ENCODE peak calls at places on chromosomes 2 and 18, in eight cellular contexts. One of them, this sample, is unnamed.

GRCh38 chr18:5943514-5943913 is 48.2 kb upstream of the TMEM200C start:
- DNase-seq in stomach: no peak
- DNase-seq in H1: no peak
- DNase-seq in K562: no peak
- DNase-seq in transverse colon: no peak
- DNase-seq in suprapubic skin: no peak
- DNase-seq in HepG2: no peak
- DNase-seq in upper lobe of left lung: no peak
- DNase-seq in this sample: no peak

GRCh38 chr2:21161832-21162614 is 38.3 kb downstream of the TDRD15 start:
- DNase-seq in stomach: no peak
- DNase-seq in H1: no peak
- DNase-seq in K562: no peak
- DNase-seq in transverse colon: no peak
- DNase-seq in suprapubic skin: no peak
- DNase-seq in HepG2: no peak
- DNase-seq in upper lobe of left lung: peak
- DNase-seq in this sample: no peak

GRCh38 chr2:309148-309969 is 21.5 kb upstream of the ALKAL2 start:
- DNase-seq in stomach: no peak
- DNase-seq in H1: peak
- DNase-seq in K562: peak
- DNase-seq in transverse colon: no peak
- DNase-seq in suprapubic skin: no peak
- DNase-seq in HepG2: no peak
- DNase-seq in upper lobe of left lung: no peak
- DNase-seq in this sample: no peak

GRCh38 chr18:63592506-63592905 is 5.4 kb downstream of the SERPINB13 start:
- DNase-seq in stomach: no peak
- DNase-seq in H1: no peak
- DNase-seq in K562: no peak
- DNase-seq in transverse colon: no peak
- DNase-seq in suprapubic skin: no peak
- DNase-seq in HepG2: no peak
- DNase-seq in upper lobe of left lung: no peak
- DNase-seq in this sample: no peak

GRCh38 chr2:33469238-33469637 is 7.2 kb upstream of the RASGRP3 start:
- DNase-seq in stomach: no peak
- DNase-seq in H1: no peak
- DNase-seq in K562: no peak
- DNase-seq in transverse colon: no peak
- DNase-seq in suprapubic skin: no peak
- DNase-seq in HepG2: no peak
- DNase-seq in upper lobe of left lung: no peak
- DNase-seq in this sample: no peak

GRCh38 chr18:45197526-45197970 is 417.7 kb upstream of the SLC14A2 start:
- DNase-seq in stomach: no peak
- DNase-seq in H1: no peak
- DNase-seq in K562: no peak
- DNase-seq in transverse colon: no peak
- DNase-seq in suprapubic skin: no peak
- DNase-seq in HepG2: no peak
- DNase-seq in upper lobe of left lung: no peak
- DNase-seq in this sample: no peak

GRCh38 chr2:237208373-237209045 is 122.8 kb downstream of the COPS8 start:
- DNase-seq in stomach: no peak
- DNase-seq in H1: no peak
- DNase-seq in K562: no peak
- DNase-seq in transverse colon: no peak
- DNase-seq in suprapubic skin: no peak
- DNase-seq in HepG2: no peak
- DNase-seq in upper lobe of left lung: no peak
- DNase-seq in this sample: no peak

GRCh38 chr2:10432315-10433181 is 15.6 kb downstream of the ODC1 start:
- DNase-seq in stomach: peak
- DNase-seq in H1: no peak
- DNase-seq in K562: no peak
- DNase-seq in transverse colon: peak
- DNase-seq in suprapubic skin: no peak
- DNase-seq in HepG2: no peak
- DNase-seq in upper lobe of left lung: peak
- DNase-seq in this sample: no peak

GRCh38 chr2:143716527-143716926 is 587.3 kb downstream of the ARHGAP15 start:
- DNase-seq in stomach: no peak
- DNase-seq in H1: no peak
- DNase-seq in K562: no peak
- DNase-seq in transverse colon: no peak
- DNase-seq in suprapubic skin: no peak
- DNase-seq in HepG2: no peak
- DNase-seq in upper lobe of left lung: no peak
- DNase-seq in this sample: no peak

GRCh38 chr2:84526562-84526961 is 10.3 kb downstream of the DNAH6 start:
- DNase-seq in stomach: no peak
- DNase-seq in H1: no peak
- DNase-seq in K562: no peak
- DNase-seq in transverse colon: no peak
- DNase-seq in suprapubic skin: no peak
- DNase-seq in HepG2: no peak
- DNase-seq in upper lobe of left lung: no peak
- DNase-seq in this sample: no peak

GRCh38 chr18:49853436-49853835 is 40.1 kb upstream of the ACAA2 start:
- DNase-seq in stomach: no peak
- DNase-seq in H1: no peak
- DNase-seq in K562: no peak
- DNase-seq in transverse colon: no peak
- DNase-seq in suprapubic skin: no peak
- DNase-seq in HepG2: no peak
- DNase-seq in upper lobe of left lung: no peak
- DNase-seq in this sample: no peak

GRCh38 chr2:201793631-201794030 is 12.7 kb upstream of the CDK15 start:
- DNase-seq in stomach: no peak
- DNase-seq in H1: no peak
- DNase-seq in K562: no peak
- DNase-seq in transverse colon: no peak
- DNase-seq in suprapubic skin: no peak
- DNase-seq in HepG2: no peak
- DNase-seq in upper lobe of left lung: no peak
- DNase-seq in this sample: no peak

GRCh38 chr2:227183657-227184367 is 19.4 kb downstream of the COL4A3 start:
- DNase-seq in stomach: no peak
- DNase-seq in H1: no peak
- DNase-seq in K562: no peak
- DNase-seq in transverse colon: no peak
- DNase-seq in suprapubic skin: no peak
- DNase-seq in HepG2: peak
- DNase-seq in upper lobe of left lung: no peak
- DNase-seq in this sample: no peak

GRCh38 chr2:146677280-146677679 is 1167.5 kb upstream of the ACVR2A start:
- DNase-seq in stomach: no peak
- DNase-seq in H1: no peak
- DNase-seq in K562: no peak
- DNase-seq in transverse colon: no peak
- DNase-seq in suprapubic skin: no peak
- DNase-seq in HepG2: peak
- DNase-seq in upper lobe of left lung: no peak
- DNase-seq in this sample: no peak

GRCh38 chr2:216235896-216236295 is 126.7 kb downstream of the XRCC5 start:
- DNase-seq in stomach: no peak
- DNase-seq in H1: no peak
- DNase-seq in K562: no peak
- DNase-seq in transverse colon: no peak
- DNase-seq in suprapubic skin: no peak
- DNase-seq in HepG2: no peak
- DNase-seq in upper lobe of left lung: no peak
- DNase-seq in this sample: no peak

GRCh38 chr2:206800501-206801416 is 35.4 kb downstream of the FASTKD2 start:
- DNase-seq in stomach: peak
- DNase-seq in H1: no peak
- DNase-seq in K562: peak
- DNase-seq in transverse colon: peak
- DNase-seq in suprapubic skin: no peak
- DNase-seq in HepG2: peak
- DNase-seq in upper lobe of left lung: peak
- DNase-seq in this sample: peak

GRCh38 chr2:101380376-101380775 is 6.9 kb downstream of the CREG2 start:
- DNase-seq in stomach: no peak
- DNase-seq in H1: no peak
- DNase-seq in K562: no peak
- DNase-seq in transverse colon: no peak
- DNase-seq in suprapubic skin: no peak
- DNase-seq in HepG2: no peak
- DNase-seq in upper lobe of left lung: peak
- DNase-seq in this sample: peak

GRCh38 chr2:206527153-206527552 is 83.8 kb downstream of the ADAM23 start:
- DNase-seq in stomach: no peak
- DNase-seq in H1: no peak
- DNase-seq in K562: no peak
- DNase-seq in transverse colon: no peak
- DNase-seq in suprapubic skin: no peak
- DNase-seq in HepG2: no peak
- DNase-seq in upper lobe of left lung: no peak
- DNase-seq in this sample: no peak

GRCh38 chr2:17182399-17182798 is 335.8 kb downstream of the RAD51AP2 start:
- DNase-seq in stomach: no peak
- DNase-seq in H1: no peak
- DNase-seq in K562: no peak
- DNase-seq in transverse colon: no peak
- DNase-seq in suprapubic skin: no peak
- DNase-seq in HepG2: no peak
- DNase-seq in upper lobe of left lung: no peak
- DNase-seq in this sample: no peak

GRCh38 chr2:130371723-130372054 is 15.8 kb downstream of the PTPN18 start:
- DNase-seq in stomach: no peak
- DNase-seq in H1: no peak
- DNase-seq in K562: peak
- DNase-seq in transverse colon: no peak
- DNase-seq in suprapubic skin: no peak
- DNase-seq in HepG2: no peak
- DNase-seq in upper lobe of left lung: no peak
- DNase-seq in this sample: peak

GRCh38 chr2:2192385-2192957 is 138.6 kb downstream of the MYT1L start:
- DNase-seq in stomach: no peak
- DNase-seq in H1: no peak
- DNase-seq in K562: no peak
- DNase-seq in transverse colon: no peak
- DNase-seq in suprapubic skin: no peak
- DNase-seq in HepG2: no peak
- DNase-seq in upper lobe of left lung: no peak
- DNase-seq in this sample: no peak

DNA sequence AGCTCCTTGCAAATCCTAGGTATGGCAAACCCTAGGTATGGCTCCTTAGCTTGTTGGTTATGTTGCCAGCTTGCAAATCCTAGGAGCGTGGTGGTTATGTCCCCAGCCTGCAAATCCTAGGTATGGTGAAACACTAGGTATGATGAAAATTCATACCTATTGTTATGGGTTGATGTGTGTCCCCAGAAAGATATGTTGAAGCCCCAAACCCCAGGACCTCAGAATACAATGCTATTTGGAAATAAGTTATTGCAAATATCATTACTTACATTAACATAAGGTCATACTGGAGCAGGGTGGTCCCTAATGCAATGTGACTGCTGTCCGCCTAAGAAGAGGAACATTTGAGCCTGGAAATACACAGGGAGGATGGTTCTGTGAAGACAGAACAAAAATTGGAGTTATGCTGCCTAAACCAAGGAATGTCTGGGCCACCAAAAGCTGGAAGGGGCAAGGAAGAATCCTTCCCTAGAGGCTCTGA is 220.8 kb downstream of the MYCN start:
- DNase-seq in stomach: no peak
- DNase-seq in H1: no peak
- DNase-seq in K562: no peak
- DNase-seq in transverse colon: no peak
- DNase-seq in suprapubic skin: no peak
- DNase-seq in HepG2: no peak
- DNase-seq in upper lobe of left lung: no peak
- DNase-seq in this sample: no peak
- TF ChIP-seq EP300 in stomach: no peak
- TF ChIP-seq EP300 in H1: no peak
- TF ChIP-seq EP300 in K562: no peak
- TF ChIP-seq EP300 in transverse colon: no peak
- TF ChIP-seq EP300 in suprapubic skin: no peak
- TF ChIP-seq EP300 in HepG2: no peak
- TF ChIP-seq EP300 in upper lobe of left lung: no peak
- TF ChIP-seq EP300 in this sample: no peak

GRCh38 chr2:211281430-211282073 is 725.2 kb downstream of the CPS1 start:
- DNase-seq in stomach: no peak
- DNase-seq in H1: peak
- DNase-seq in K562: no peak
- DNase-seq in transverse colon: no peak
- DNase-seq in suprapubic skin: no peak
- DNase-seq in HepG2: no peak
- DNase-seq in upper lobe of left lung: no peak
- DNase-seq in this sample: no peak
- H3K4me3 ChIP-seq in stomach: no peak
- H3K4me3 ChIP-seq in H1: no peak
- H3K4me3 ChIP-seq in K562: no peak
- H3K4me3 ChIP-seq in transverse colon: no peak
- H3K4me3 ChIP-seq in suprapubic skin: no peak
- H3K4me3 ChIP-seq in HepG2: no peak
- H3K4me3 ChIP-seq in upper lobe of left lung: no peak
- H3K4me3 ChIP-seq in this sample: no peak

GRCh38 chr2:119352357-119352756 is 14.3 kb downstream of the C2orf76 start:
- DNase-seq in stomach: no peak
- DNase-seq in H1: no peak
- DNase-seq in K562: peak
- DNase-seq in transverse colon: no peak
- DNase-seq in suprapubic skin: no peak
- DNase-seq in HepG2: no peak
- DNase-seq in upper lobe of left lung: no peak
- DNase-seq in this sample: no peak
- TF ChIP-seq POLR2AphosphoS5 in stomach: no peak
- TF ChIP-seq POLR2AphosphoS5 in H1: no peak
- TF ChIP-seq POLR2AphosphoS5 in K562: no peak
- TF ChIP-seq POLR2AphosphoS5 in transverse colon: no peak
- TF ChIP-seq POLR2AphosphoS5 in suprapubic skin: no peak
- TF ChIP-seq POLR2AphosphoS5 in HepG2: no peak
- TF ChIP-seq POLR2AphosphoS5 in upper lobe of left lung: no peak
- TF ChIP-seq POLR2AphosphoS5 in this sample: no peak

DNA sequence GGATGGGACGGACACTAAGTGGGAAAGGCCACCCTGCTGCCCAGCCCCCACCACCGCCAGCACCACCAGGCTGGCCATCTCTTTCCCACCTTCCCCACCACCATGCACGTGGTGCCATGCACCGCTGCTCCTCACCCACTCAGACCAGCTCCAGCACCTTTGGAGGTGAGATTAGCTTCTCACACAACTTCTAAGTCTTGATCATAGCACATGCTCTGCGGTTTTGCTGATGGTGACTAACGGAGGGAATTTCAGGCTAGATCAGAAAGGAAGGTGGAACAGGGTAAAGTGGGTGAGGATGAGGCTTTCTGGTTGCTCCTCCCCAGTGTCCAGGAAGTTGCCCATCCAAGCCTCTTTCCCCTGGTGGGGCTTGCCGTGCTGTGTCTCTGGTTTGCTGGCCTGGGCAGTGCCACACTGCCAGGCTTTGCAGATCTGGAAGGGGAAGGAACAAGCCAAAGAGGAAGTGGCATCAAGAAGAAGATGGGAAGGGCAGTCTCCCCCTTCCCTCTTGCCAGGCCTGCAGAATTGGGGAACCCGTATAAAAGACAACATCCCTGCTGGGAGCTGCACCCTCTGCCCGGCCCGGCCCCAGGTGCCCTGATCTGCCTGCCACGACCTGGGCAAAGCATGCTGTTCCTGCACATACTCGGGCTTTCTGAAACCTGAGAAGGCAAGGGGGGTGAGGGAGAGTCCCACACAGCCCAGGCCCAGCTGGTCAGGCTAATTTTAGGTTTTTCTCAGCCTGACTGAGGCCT is 44.3 kb upstream of the CAB39 start:
- DNase-seq in stomach: no peak
- DNase-seq in H1: no peak
- DNase-seq in K562: no peak
- DNase-seq in transverse colon: peak
- DNase-seq in suprapubic skin: no peak
- DNase-seq in HepG2: no peak
- DNase-seq in upper lobe of left lung: peak
- DNase-seq in this sample: no peak
- TF ChIP-seq EP300 in stomach: no peak
- TF ChIP-seq EP300 in H1: no peak
- TF ChIP-seq EP300 in K562: no peak
- TF ChIP-seq EP300 in transverse colon: no peak
- TF ChIP-seq EP300 in suprapubic skin: no peak
- TF ChIP-seq EP300 in HepG2: no peak
- TF ChIP-seq EP300 in upper lobe of left lung: no peak
- TF ChIP-seq EP300 in this sample: no peak

This sample was measured in sigmoid colon.